ENCODE peak calls at places on chromosomes 6 and 20, in eight cellular contexts. K is NCI-H187 treated with DMSO at 0.1 percent for 48 hours; Z is AG08396; A is right lobe of liver; M is SHP77; B is AG08395; I is NAMALWA; L is activated naive CD8-positive, alpha-beta T cell treated with anti-CD3 and anti-CD28 coated beads for 36 hours. D is an unnamed sample.

GRCh38 chr6:151004415-151005024 is 139.0 kb downstream of the MTHFD1L start:
- DNase-seq in I (no peak), M (peak; percentile 22), A (no peak), L (no peak), Z (peak; percentile 26), K (no peak), B (peak; percentile 74), D (peak; percentile 82)

GRCh38 chr20:32325706-32326506 is 32.2 kb upstream of the ASXL1 start:
- DNase-seq in B (no peak), M (peak; percentile 86), K (no peak), A (peak; percentile 35), I (no peak), L (no peak), Z (no peak), D (no peak)

GRCh38 chr6:20669571-20670314 is 135.5 kb downstream of the CDKAL1 start:
- DNase-seq in L (no peak), M (no peak), I (no peak), K (no peak), Z (no peak), A (no peak), B (no peak), D (peak; percentile 20)

GRCh38 chr6:55528624-55529023 is 50.4 kb downstream of the HMGCLL1 start:
- DNase-seq in M (no peak), L (no peak), B (peak; percentile 4), I (peak; percentile 85), A (no peak), K (no peak), Z (no peak), D (peak; percentile 57)

GRCh38 chr20:1472556-1473243 is 6.1 kb upstream of the NSFL1C start:
- DNase-seq in M (no peak), A (no peak), I (no peak), Z (no peak), L (no peak), B (no peak), K (no peak), D (peak; percentile 82)

GRCh38 chr6:170111141-170111664 is 179.7 kb downstream of the DLL1 start:
- DNase-seq in A (no peak), I (no peak), Z (no peak), M (no peak), K (no peak), L (no peak), B (no peak), D (no peak)

GRCh38 chr6:89662659-89663223 is 24.2 kb upstream of the LYRM2 start:
- DNase-seq in K (no peak), L (no peak), A (no peak), I (no peak), Z (no peak), B (no peak), M (no peak), D (no peak)

GRCh38 chr6:28353981-28354676 is 4.4 kb downstream of the ZKSCAN3 start:
- DNase-seq in L (no peak), Z (no peak), A (peak; percentile 34), M (peak; percentile 85), K (no peak), B (no peak), I (peak; percentile 20), D (peak; percentile 39)

GRCh38 chr20:46551508-46552280 is 1.2 kb upstream of the OCSTAMP start:
- DNase-seq in B (no peak), M (no peak), Z (no peak), A (no peak), I (no peak), L (no peak), K (no peak), D (peak; percentile 61)

GRCh38 chr6:128246472-128246871 is 273.9 kb downstream of the PTPRK start:
- DNase-seq in B (no peak), I (no peak), Z (no peak), M (no peak), A (no peak), L (no peak), K (no peak), D (no peak)

GRCh38 chr6:151067684-151068596 is 171.8 kb upstream of the AKAP12 start:
- DNase-seq in L (no peak), M (no peak), B (peak; percentile 79), A (peak; percentile 88), K (no peak), I (no peak), Z (peak; percentile 59), D (no peak)